ENCODE peak calls at places on chromosome 14, in nine cellular contexts. V is CD4-positive, alpha-beta memory T cell; F is aorta; S is NT2/D1; U is upper lobe of right lung; W is endodermal cell; L is body of pancreas; P is esophagus squamous epithelium; E is ovary. B is an unnamed sample. For H3K9me3 and H3K36me3, the result is how much of the 10 kb centered on the place peaks cover.

GRCh38 chr14:69038449-69039286 is 59.6 kb upstream of the ACTN1 start:
- DNase-seq in L (no peak), W (peak), V (no peak), U (no peak), P (no peak), E (no peak), S (no peak), F (no peak), B (no peak)

GRCh38 chr14:87443787-87444186 is 549.2 kb downstream of the GALC start:
- DNase-seq in U (no peak), S (no peak), E (no peak), P (no peak), L (no peak), V (no peak), W (no peak), F (no peak), B (no peak)

GRCh38 chr14:61891251-61891650 is 129.0 kb downstream of the SNAPC1 start:
- DNase-seq in F (no peak), L (no peak), E (no peak), P (no peak), V (no peak), S (no peak), U (no peak), W (no peak), B (no peak)

GRCh38 chr14:100454437-100454836 is 131.3 kb downstream of the SLC25A47 start:
- DNase-seq in S (no peak), U (no peak), P (no peak), L (no peak), V (no peak), F (no peak), W (no peak), E (no peak), B (no peak)

GRCh38 chr14:69149461-69150244 is 3.3 kb downstream of the DCAF5 start:
- DNase-seq in F (no peak), E (no peak), U (no peak), P (no peak), W (no peak), S (no peak), V (no peak), L (no peak), B (no peak)

GRCh38 chr14:61147898-61148549 is 133.1 kb downstream of the TMEM30B start:
- DNase-seq in F (peak), L (no peak), S (no peak), W (no peak), P (no peak), U (no peak), E (peak), V (no peak), B (no peak)

GRCh38 chr14:32073537-32074189 is 3.4 kb upstream of the ARHGAP5 start:
- DNase-seq in V (peak), W (peak), U (no peak), S (no peak), P (no peak), E (peak), L (peak), F (no peak), B (peak)

GRCh38 chr14:102182190-102182589 is 42.5 kb downstream of the WDR20 start:
- DNase-seq in L (no peak), F (no peak), U (no peak), V (no peak), E (no peak), W (no peak), P (no peak), S (no peak), B (no peak)

GRCh38 chr14:83120187-83120586 is 1586.5 kb upstream of the SEL1L start:
- DNase-seq in F (no peak), S (no peak), E (no peak), U (no peak), V (no peak), W (no peak), L (no peak), P (no peak), B (no peak)

GRCh38 chr14:27427796-27428195 is 830.0 kb upstream of the NOVA1 start:
- DNase-seq in P (no peak), L (no peak), F (no peak), W (no peak), U (no peak), V (no peak), E (no peak), S (no peak), B (no peak)

GRCh38 chr14:102873131-102873530 is 49.3 kb upstream of the AMN start:
- DNase-seq in U (no peak), W (no peak), E (no peak), L (no peak), V (no peak), F (no peak), P (no peak), S (no peak), B (no peak)

GRCh38 chr14:37869633-37870032 is 274.2 kb downstream of the TTC6 start:
- DNase-seq in W (no peak), V (no peak), U (no peak), P (no peak), L (no peak), F (no peak), E (no peak), S (no peak), B (no peak)

GRCh38 chr14:50835280-50835679 is 4.3 kb upstream of the NIN start:
- DNase-seq in E (no peak), V (peak), P (no peak), F (no peak), W (no peak), S (no peak), U (no peak), L (no peak), B (no peak)

GRCh38 chr14:102234331-102235264 is 70.4 kb downstream of the MOK start:
- DNase-seq in E (no peak), P (no peak), W (peak), U (no peak), S (no peak), F (no peak), V (no peak), L (no peak), B (no peak)

GRCh38 chr14:52391866-52392600 is 77.9 kb downstream of the PTGER2 start:
- DNase-seq in E (no peak), W (no peak), U (no peak), F (no peak), S (no peak), P (no peak), L (no peak), V (no peak), B (no peak)

GRCh38 chr14:99199854-99200653 is 71.9 kb downstream of the BCL11B start:
- DNase-seq in U (no peak), V (no peak), E (no peak), L (no peak), S (no peak), P (no peak), W (no peak), F (no peak), B (no peak)

GRCh38 chr14:35138585-35138984 is 16.2 kb downstream of the PRORP start:
- DNase-seq in P (no peak), W (no peak), F (no peak), U (no peak), V (no peak), S (no peak), L (no peak), E (no peak), B (no peak)

DNA sequence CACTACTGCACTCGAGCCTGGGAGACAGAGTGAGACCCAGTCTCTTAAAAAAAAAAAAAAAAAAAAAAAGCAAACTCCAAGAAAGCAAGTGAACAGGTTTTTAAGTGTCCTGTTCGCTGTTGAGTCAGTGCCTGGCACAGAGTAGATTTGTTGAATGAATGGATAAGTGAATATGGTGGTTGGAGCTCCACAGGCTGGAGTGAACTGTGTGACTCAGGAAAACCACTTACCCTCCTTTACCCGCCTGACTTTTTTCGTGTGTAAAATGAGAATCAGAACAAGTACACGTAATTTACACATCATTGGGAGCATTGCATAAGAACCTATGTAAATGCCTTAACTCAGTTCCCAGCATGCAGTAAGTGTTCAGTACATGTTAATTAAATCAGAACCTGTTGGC is 24.0 kb upstream of the ESRRB start:
- DNase-seq in W (no peak), P (no peak), F (no peak), E (no peak), V (no peak), L (no peak), U (no peak), S (no peak), B (no peak)
- H3K9me3 ChIP-seq in W (under half), P (under half), F (under half), E (under half), V (under half), L (under half), U (under half), S (under half), B (under half)

GRCh38 chr14:71076472-71076871 is 169.2 kb downstream of the PCNX1 start:
- DNase-seq in E (no peak), P (no peak), U (no peak), S (no peak), V (no peak), W (no peak), L (no peak), F (no peak), B (no peak)
- H3K36me3 ChIP-seq in E (under half), P (half or more), U (half or more), S (under half), V (under half), W (half or more), L (under half), F (under half), B (under half)

DNA sequence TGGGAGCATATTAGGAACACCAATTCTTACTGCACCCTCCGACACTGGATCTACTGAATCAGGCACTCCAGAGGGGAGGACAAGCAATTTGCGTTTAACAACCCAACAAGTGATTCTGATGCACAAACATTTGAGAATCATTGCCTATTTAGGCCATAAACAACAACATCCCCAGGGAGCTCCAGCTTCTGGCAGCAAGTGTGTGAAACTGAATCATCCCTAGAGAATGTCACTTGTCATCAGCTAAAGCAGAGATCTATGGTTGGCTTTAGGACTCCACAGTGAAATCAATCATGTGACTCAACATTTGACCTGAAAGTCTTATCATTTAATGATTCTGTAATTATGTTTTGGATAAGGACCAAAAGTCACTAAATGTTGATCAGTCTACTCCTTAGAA is 505.0 kb upstream of the FLRT2 start:
- DNase-seq in V (no peak), L (no peak), E (no peak), S (no peak), P (no peak), F (no peak), W (no peak), U (no peak), B (no peak)
- H3K9me3 ChIP-seq in V (under half), L (under half), E (under half), S (under half), P (under half), F (under half), W (under half), U (under half), B (under half)

GRCh38 chr14:55353686-55354467 is 57.8 kb downstream of the ATG14 start:
- DNase-seq in U (no peak), S (no peak), F (no peak), L (no peak), W (peak), V (peak), P (no peak), E (no peak), B (no peak)
- H3K36me3 ChIP-seq in U (under half), S (under half), F (under half), L (under half), W (half or more), V (under half), P (half or more), E (under half), B (under half)

GRCh38 chr14:55599250-55599879 is 19.4 kb downstream of the KTN1 start:
- DNase-seq in S (no peak), U (peak), E (no peak), W (no peak), V (no peak), L (peak), F (peak), P (no peak), B (no peak)
- H3K9me3 ChIP-seq in S (under half), U (under half), E (under half), W (under half), V (under half), L (under half), F (under half), P (under half), B (under half)

GRCh38 chr14:74911221-74911620 is 11.8 kb downstream of the RPS6KL1 start:
- DNase-seq in V (no peak), P (no peak), E (no peak), W (no peak), F (no peak), L (no peak), U (no peak), S (no peak), B (no peak)

GRCh38 chr14:74913393-74913792 is 9.7 kb downstream of the RPS6KL1 start:
- DNase-seq in F (no peak), U (no peak), E (no peak), S (no peak), V (no peak), W (no peak), L (no peak), P (no peak), B (no peak)

GRCh38 chr14:74912801-74913200 is 10.3 kb downstream of the RPS6KL1 start:
- DNase-seq in V (no peak), F (no peak), S (no peak), P (no peak), W (no peak), U (no peak), E (no peak), L (no peak), B (no peak)

GRCh38 chr14:74911704-74912103 is 11.4 kb downstream of the RPS6KL1 start:
- DNase-seq in E (no peak), V (no peak), U (no peak), L (no peak), S (no peak), P (no peak), F (no peak), W (no peak), B (no peak)

GRCh38 chr14:74912111-74912510 is 10.9 kb downstream of the RPS6KL1 start:
- DNase-seq in U (no peak), P (no peak), W (no peak), S (no peak), F (no peak), V (no peak), E (no peak), L (no peak), B (no peak)
- H3K36me3 ChIP-seq in U (under half), P (under half), W (under half), S (under half), F (under half), V (under half), E (under half), L (under half), B (under half)

GRCh38 chr14:81559385-81559784 is 25.7 kb upstream of the SEL1L start:
- DNase-seq in U (no peak), S (no peak), V (no peak), F (no peak), P (no peak), E (no peak), L (no peak), W (no peak), B (no peak)

GRCh38 chr14:81555051-81555450 is 21.4 kb upstream of the SEL1L start:
- DNase-seq in S (no peak), E (no peak), V (no peak), P (no peak), W (no peak), U (no peak), L (peak), F (no peak), B (no peak)

GRCh38 chr14:81561084-81561775 is 27.6 kb upstream of the SEL1L start:
- DNase-seq in L (no peak), S (peak), V (no peak), E (no peak), F (no peak), P (no peak), W (peak), U (no peak), B (no peak)

GRCh38 chr14:81551471-81551870 is 17.8 kb upstream of the SEL1L start:
- DNase-seq in V (no peak), W (no peak), F (no peak), P (no peak), L (no peak), S (no peak), E (no peak), U (no peak), B (no peak)

DNA sequence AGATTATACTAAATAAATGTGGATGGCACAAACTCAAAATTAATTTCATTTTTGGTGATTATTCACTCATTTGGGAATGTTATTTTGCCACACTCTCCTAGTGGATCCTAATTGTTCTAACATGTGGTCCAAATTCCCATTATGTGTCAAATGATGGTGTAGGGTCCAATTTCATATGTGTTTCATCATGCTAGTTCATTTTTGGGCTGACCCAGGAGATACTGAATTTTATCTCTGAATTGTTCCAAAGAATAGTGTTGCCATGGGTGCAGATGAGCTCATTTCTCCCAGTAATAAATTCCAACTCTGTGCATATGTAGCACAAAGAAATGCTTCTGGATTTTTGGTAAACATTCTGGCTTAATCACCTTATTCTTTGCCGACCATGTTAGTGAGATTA is 23.5 kb upstream of the SEL1L start:
- DNase-seq in F (no peak), E (no peak), L (no peak), V (no peak), U (no peak), W (no peak), P (no peak), S (no peak), B (no peak)
- H3K9me3 ChIP-seq in F (under half), E (under half), L (under half), V (under half), U (under half), W (under half), P (under half), S (under half), B (under half)

GRCh38 chr14:104719343-104719742 is 4.7 kb upstream of the ADSS1 start:
- DNase-seq in U (no peak), F (no peak), L (no peak), W (no peak), E (no peak), P (no peak), V (no peak), S (no peak), B (no peak)

GRCh38 chr14:104717137-104717536 is 6.9 kb upstream of the ADSS1 start:
- DNase-seq in S (no peak), P (no peak), E (no peak), V (no peak), L (no peak), F (no peak), W (no peak), U (no peak), B (no peak)

GRCh38 chr14:104718871-104719270 is 5.2 kb upstream of the ADSS1 start:
- DNase-seq in S (no peak), P (no peak), E (no peak), U (no peak), W (no peak), V (no peak), F (no peak), L (no peak), B (no peak)

GRCh38 chr14:104718147-104718546 is 5.9 kb upstream of the ADSS1 start:
- DNase-seq in W (no peak), V (no peak), E (no peak), U (no peak), P (no peak), F (no peak), L (no peak), S (no peak), B (no peak)

DNA sequence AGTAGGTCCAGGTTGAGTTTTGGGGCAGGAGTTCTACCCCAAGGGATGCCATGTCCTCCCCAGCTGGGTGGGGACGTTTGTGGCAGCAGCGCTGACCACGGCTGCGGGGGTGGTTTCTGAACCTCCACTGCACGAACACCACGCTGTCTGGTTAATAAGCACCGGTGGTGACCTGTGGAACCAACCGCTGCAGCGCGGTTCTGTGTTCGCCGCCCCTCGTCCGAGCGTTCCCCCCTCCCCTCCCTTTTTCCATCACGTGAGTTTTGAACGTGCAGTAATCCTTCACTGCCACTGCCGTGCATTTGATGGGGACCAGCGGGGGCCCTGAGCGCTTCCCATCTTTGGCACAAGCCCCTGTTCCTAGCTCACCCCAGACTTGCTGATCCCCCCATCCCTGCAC is 6.4 kb upstream of the ADSS1 start:
- DNase-seq in U (no peak), F (no peak), P (no peak), E (no peak), V (no peak), L (no peak), W (no peak), S (no peak), B (no peak)
- H3K36me3 ChIP-seq in U (under half), F (under half), P (half or more), E (under half), V (under half), L (under half), W (under half), S (half or more), B (under half)

DNA sequence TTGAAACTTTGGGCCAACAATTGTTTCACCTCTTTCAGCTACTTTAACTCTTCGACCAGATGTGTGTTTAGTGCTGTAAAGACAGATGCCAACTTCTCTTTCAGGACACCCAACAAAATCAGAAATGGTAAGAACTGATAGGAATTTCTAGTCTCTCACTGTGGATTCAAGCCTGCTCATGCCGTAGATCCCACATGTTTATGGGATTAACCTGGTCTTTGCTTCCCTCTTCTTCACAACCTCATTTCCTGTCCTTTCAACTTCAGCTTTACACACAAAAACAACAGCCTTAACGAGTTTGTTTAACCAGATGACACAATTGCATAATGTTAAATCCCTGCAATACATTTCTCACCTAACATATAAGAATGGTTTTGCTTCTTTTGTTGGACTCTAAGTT is 1031.9 kb upstream of the LRFN5 start:
- DNase-seq in F (no peak), L (no peak), V (no peak), W (no peak), U (no peak), E (no peak), P (no peak), S (no peak), B (no peak)
- H3K9me3 ChIP-seq in F (under half), L (under half), V (under half), W (under half), U (under half), E (under half), P (under half), S (under half), B (under half)

GRCh38 chr14:55383541-55384140 is 28.0 kb downstream of the ATG14 start:
- DNase-seq in W (no peak), L (no peak), V (no peak), U (no peak), F (no peak), S (no peak), P (no peak), E (no peak), B (no peak)

GRCh38 chr14:55381561-55381960 is 30.1 kb downstream of the ATG14 start:
- DNase-seq in F (no peak), V (no peak), E (no peak), U (no peak), S (no peak), L (no peak), W (no peak), P (no peak), B (no peak)

GRCh38 chr14:55382483-55382882 is 29.1 kb downstream of the ATG14 start:
- DNase-seq in E (no peak), W (no peak), L (no peak), V (no peak), F (no peak), U (no peak), S (no peak), P (no peak), B (no peak)

GRCh38 chr14:55384536-55384935 is 27.1 kb downstream of the ATG14 start:
- DNase-seq in U (no peak), P (no peak), E (no peak), S (no peak), L (no peak), V (no peak), W (no peak), F (no peak), B (no peak)

GRCh38 chr14:55383039-55383438 is 28.6 kb downstream of the ATG14 start:
- DNase-seq in L (no peak), U (no peak), F (peak), E (no peak), V (no peak), S (no peak), P (no peak), W (no peak), B (no peak)
- H3K36me3 ChIP-seq in L (under half), U (half or more), F (under half), E (under half), V (under half), S (half or more), P (half or more), W (half or more), B (under half)